ENCODE peak calls at places on chromosome 19, in five cellular contexts. One of them, this sample, is unnamed.

GRCh38 chr19:246551-246950 is 44.7 kb downstream of the PLPP2 start:
- DNase-seq in NCI-H2171 treated with DMSO at 0.1 percent for 48 hours: no peak
- DNase-seq in WTC11: peak
- DNase-seq in left colon: no peak
- DNase-seq in BE2C: peak
- DNase-seq in this sample: no peak

GRCh38 chr19:10503002-10503789 is at the start of gene KEAP1:
- DNase-seq in NCI-H2171 treated with DMSO at 0.1 percent for 48 hours: peak
- DNase-seq in WTC11: peak
- DNase-seq in left colon: peak
- DNase-seq in BE2C: peak
- DNase-seq in this sample: peak

GRCh38 chr19:7348587-7349230 is at the start of gene ARHGEF18:
- DNase-seq in NCI-H2171 treated with DMSO at 0.1 percent for 48 hours: no peak
- DNase-seq in WTC11: no peak
- DNase-seq in left colon: peak
- DNase-seq in BE2C: no peak
- DNase-seq in this sample: no peak

GRCh38 chr19:3669134-3669436 is 31.2 kb downstream of the PIP5K1C start:
- DNase-seq in NCI-H2171 treated with DMSO at 0.1 percent for 48 hours: no peak
- DNase-seq in WTC11: no peak
- DNase-seq in left colon: no peak
- DNase-seq in BE2C: no peak
- DNase-seq in this sample: peak

GRCh38 chr19:51777570-51778460 is 16.8 kb downstream of the FPR2 start:
- DNase-seq in NCI-H2171 treated with DMSO at 0.1 percent for 48 hours: peak
- DNase-seq in WTC11: peak
- DNase-seq in left colon: peak
- DNase-seq in BE2C: peak
- DNase-seq in this sample: peak

GRCh38 chr19:1068111-1069001 is 1.4 kb downstream of the ARHGAP45 start:
- DNase-seq in NCI-H2171 treated with DMSO at 0.1 percent for 48 hours: no peak
- DNase-seq in WTC11: no peak
- DNase-seq in left colon: peak
- DNase-seq in BE2C: no peak
- DNase-seq in this sample: no peak

GRCh38 chr19:49132974-49133609 is 13.7 kb downstream of the PPFIA3 start:
- DNase-seq in NCI-H2171 treated with DMSO at 0.1 percent for 48 hours: no peak
- DNase-seq in WTC11: peak
- DNase-seq in left colon: peak
- DNase-seq in BE2C: no peak
- DNase-seq in this sample: peak

GRCh38 chr19:34357431-34357830 is 7.6 kb upstream of the GPI start:
- DNase-seq in NCI-H2171 treated with DMSO at 0.1 percent for 48 hours: no peak
- DNase-seq in WTC11: no peak
- DNase-seq in left colon: no peak
- DNase-seq in BE2C: no peak
- DNase-seq in this sample: no peak

GRCh38 chr19:28185646-28186045 is 1027.3 kb downstream of the UQCRFS1 start:
- DNase-seq in NCI-H2171 treated with DMSO at 0.1 percent for 48 hours: no peak
- DNase-seq in WTC11: no peak
- DNase-seq in left colon: no peak
- DNase-seq in BE2C: no peak
- DNase-seq in this sample: no peak

GRCh38 chr19:7533925-7534480 is 1.5 kb upstream of the PNPLA6 start:
- DNase-seq in NCI-H2171 treated with DMSO at 0.1 percent for 48 hours: peak
- DNase-seq in WTC11: peak
- DNase-seq in left colon: peak
- DNase-seq in BE2C: peak
- DNase-seq in this sample: peak

GRCh38 chr19:30752201-30752600 is 380.0 kb downstream of the ZNF536 start:
- DNase-seq in NCI-H2171 treated with DMSO at 0.1 percent for 48 hours: no peak
- DNase-seq in WTC11: no peak
- DNase-seq in left colon: no peak
- DNase-seq in BE2C: no peak
- DNase-seq in this sample: no peak

GRCh38 chr19:36054733-36055686 is at the start of gene WDR62:
- DNase-seq in NCI-H2171 treated with DMSO at 0.1 percent for 48 hours: peak
- DNase-seq in WTC11: peak
- DNase-seq in left colon: peak
- DNase-seq in BE2C: peak
- DNase-seq in this sample: peak

GRCh38 chr19:56109216-56109615 is 11.9 kb downstream of the ZNF787 start:
- DNase-seq in NCI-H2171 treated with DMSO at 0.1 percent for 48 hours: peak
- DNase-seq in WTC11: no peak
- DNase-seq in left colon: no peak
- DNase-seq in BE2C: no peak
- DNase-seq in this sample: no peak

GRCh38 chr19:15274477-15274876 is 42.2 kb upstream of the EPHX3 start:
- DNase-seq in NCI-H2171 treated with DMSO at 0.1 percent for 48 hours: no peak
- DNase-seq in WTC11: no peak
- DNase-seq in left colon: no peak
- DNase-seq in BE2C: no peak
- DNase-seq in this sample: no peak

GRCh38 chr19:3565177-3565576 is 7.6 kb upstream of the HMG20B start:
- DNase-seq in NCI-H2171 treated with DMSO at 0.1 percent for 48 hours: no peak
- DNase-seq in WTC11: no peak
- DNase-seq in left colon: no peak
- DNase-seq in BE2C: no peak
- DNase-seq in this sample: no peak

GRCh38 chr19:6239401-6239844 is 40.4 kb downstream of the MLLT1 start:
- DNase-seq in NCI-H2171 treated with DMSO at 0.1 percent for 48 hours: no peak
- DNase-seq in WTC11: no peak
- DNase-seq in left colon: no peak
- DNase-seq in BE2C: no peak
- DNase-seq in this sample: no peak

GRCh38 chr19:7257148-7258041 is 36.8 kb downstream of the INSR start:
- DNase-seq in NCI-H2171 treated with DMSO at 0.1 percent for 48 hours: no peak
- DNase-seq in WTC11: no peak
- DNase-seq in left colon: no peak
- DNase-seq in BE2C: peak
- DNase-seq in this sample: peak

This sample was measured in small intestine.